ENCODE peak calls at places on chromosomes 16 and 17, in nine cellular contexts. S, F, D, X, H, I, A, L and M are unnamed samples.

GRCh38 chr17:58047751-58048150 is 35.5 kb upstream of the DYNLL2 start:
- DNase-seq in I (no peak), X (no peak), S (no peak), A (no peak), L (no peak), D (no peak), H (no peak), F (no peak), M (no peak)

GRCh38 chr17:78940708-78941107 is 15.5 kb upstream of the TIMP2 start:
- DNase-seq in D (no peak), S (peak), X (peak), H (no peak), I (no peak), A (peak), L (no peak), F (peak), M (no peak)

GRCh38 chr17:63249256-63250006 is 196.7 kb downstream of the CYB561 start:
- DNase-seq in S (no peak), H (no peak), A (no peak), L (no peak), F (no peak), X (no peak), I (no peak), D (no peak), M (no peak)

GRCh38 chr17:20988001-20988641 is 54.7 kb downstream of the USP22 start:
- DNase-seq in H (no peak), F (no peak), A (no peak), I (no peak), D (no peak), S (no peak), X (no peak), L (no peak), M (no peak)

GRCh38 chr16:66247516-66248089 is 118.9 kb upstream of the CDH5 start:
- DNase-seq in A (no peak), S (no peak), F (no peak), H (no peak), D (no peak), L (no peak), I (no peak), X (no peak), M (no peak)

GRCh38 chr17:73782641-73783381 is 138.6 kb upstream of the SDK2 start:
- DNase-seq in D (no peak), S (no peak), F (peak), H (peak), I (no peak), X (no peak), A (peak), L (no peak), M (no peak)

GRCh38 chr16:67388591-67388990 is 4.7 kb downstream of the TPPP3 start:
- DNase-seq in A (no peak), L (no peak), S (no peak), I (no peak), D (no peak), H (no peak), X (no peak), F (peak), M (no peak)

GRCh38 chr17:40532520-40533253 is 31.3 kb upstream of the TNS4 start:
- DNase-seq in L (no peak), F (no peak), A (no peak), I (no peak), X (peak), D (no peak), S (no peak), H (no peak), M (no peak)

GRCh38 chr17:61323015-61323379 is 76.6 kb upstream of the TBX2 start:
- DNase-seq in L (no peak), X (no peak), F (no peak), S (no peak), A (no peak), I (no peak), D (no peak), H (no peak), M (no peak)

GRCh38 chr17:12815642-12816141 is 26.4 kb downstream of the ARHGAP44 start:
- DNase-seq in X (no peak), I (no peak), L (no peak), H (no peak), D (no peak), S (no peak), F (no peak), A (no peak), M (peak)

GRCh38 chr17:75412455-75413317 is 7.2 kb upstream of the GRB2 start:
- DNase-seq in L (no peak), I (peak), X (peak), S (peak), H (no peak), A (peak), D (peak), F (peak), M (peak)

GRCh38 chr17:68871447-68871846 is 83.7 kb downstream of the ABCA8 start:
- DNase-seq in L (no peak), I (no peak), X (no peak), A (no peak), H (no peak), S (no peak), D (no peak), F (peak), M (no peak)

GRCh38 chr17:78168906-78169793 is 769 bp downstream of the SYNGR2 start:
- DNase-seq in F (peak), A (peak), L (no peak), X (peak), S (peak), H (no peak), I (peak), D (peak), M (peak)

GRCh38 chr17:2703181-2703580 is 8.4 kb downstream of the CLUH start:
- DNase-seq in X (no peak), I (no peak), D (no peak), H (no peak), F (no peak), S (no peak), L (no peak), A (no peak), M (no peak)

GRCh38 chr16:2096853-2097620 is 38.7 kb downstream of the PKD1 start:
- DNase-seq in L (no peak), I (no peak), F (no peak), S (no peak), H (no peak), X (no peak), A (no peak), D (no peak), M (no peak)

GRCh38 chr16:11572301-11572995 is 14.3 kb downstream of the LITAF start:
- DNase-seq in D (peak), X (no peak), F (no peak), A (no peak), I (no peak), H (no peak), S (no peak), L (no peak), M (peak)

GRCh38 chr17:81365148-81365600 is 30.1 kb upstream of the BAHCC1 start:
- DNase-seq in S (peak), H (no peak), D (no peak), X (peak), L (peak), A (peak), F (peak), I (no peak), M (no peak)

GRCh38 chr17:63435681-63436522 is 10.2 kb downstream of the CYB561 start:
- DNase-seq in D (no peak), S (peak), X (no peak), I (peak), F (no peak), H (peak), L (no peak), A (no peak), M (no peak)

GRCh38 chr16:366476-366875 is 3.9 kb downstream of the MRPL28 start:
- DNase-seq in L (peak), A (no peak), I (no peak), D (no peak), F (no peak), H (no peak), X (no peak), S (no peak), M (no peak)

GRCh38 chr16:78364501-78364900 is 265.0 kb downstream of the WWOX start:
- DNase-seq in H (no peak), I (no peak), F (peak), A (no peak), D (no peak), X (no peak), L (no peak), S (no peak), M (no peak)

GRCh38 chr17:3903051-3903825 is 10.4 kb upstream of the CAMKK1 start:
- DNase-seq in F (no peak), A (no peak), S (no peak), I (no peak), X (no peak), D (no peak), L (no peak), H (no peak), M (no peak)

GRCh38 chr17:73189417-73190099 is 3.3 kb upstream of the COG1 start:
- DNase-seq in X (peak), I (peak), H (no peak), L (no peak), A (peak), S (no peak), F (peak), D (no peak), M (no peak)